ENCODE peak calls at places on chromosomes 3 and 15, in four cellular contexts. U, M, S and V are unnamed samples. For H3K79me2 and H3K4me1, the result is how much of the 10 kb centered on the place peaks cover.

GRCh38 chr15:55800216-55800615 is 57.3 kb upstream of the PRTG start:
- DNase-seq in U (no peak), M (no peak), S (no peak), V (no peak)

GRCh38 chr3:10783360-10784346 is 32.4 kb upstream of the SLC6A11 start:
- DNase-seq in U (peak), M (peak), S (peak), V (no peak)

GRCh38 chr3:58659051-58659675 is 7.4 kb downstream of the FAM3D start:
- DNase-seq in U (peak), M (peak), S (peak), V (no peak)

GRCh38 chr3:47244531-47245100 is 38.0 kb downstream of the KIF9 start:
- DNase-seq in U (no peak), M (no peak), S (peak), V (no peak)

GRCh38 chr3:71560665-71561064 is 22.9 kb downstream of the FOXP1 start:
- DNase-seq in U (no peak), M (no peak), S (no peak), V (no peak)

GRCh38 chr3:65284971-65285370 is 597.2 kb upstream of the ADAMTS9 start:
- DNase-seq in U (no peak), M (no peak), S (no peak), V (no peak)

GRCh38 chr3:14170569-14171159 is 7.7 kb downstream of the XPC start:
- DNase-seq in U (no peak), M (no peak), S (no peak), V (no peak)

GRCh38 chr3:179036226-179036625 is 35.4 kb downstream of the ZMAT3 start:
- DNase-seq in U (no peak), M (no peak), S (peak), V (no peak)

GRCh38 chr3:190721330-190721729 is 141.2 kb downstream of the GMNC start:
- DNase-seq in U (no peak), M (no peak), S (no peak), V (peak)

GRCh38 chr3:151501905-151502615 is 41.2 kb upstream of the IGSF10 start:
- DNase-seq in U (no peak), M (no peak), S (no peak), V (no peak)

GRCh38 chr3:93969443-93969842 is 4.3 kb downstream of the PROS1 start:
- DNase-seq in U (no peak), M (no peak), S (peak), V (no peak)

GRCh38 chr15:69976366-69976994 is 121.2 kb downstream of the TLE3 start:
- DNase-seq in U (peak), M (no peak), S (peak), V (no peak)

GRCh38 chr3:59472541-59472940 is 422.7 kb upstream of the CFAP20DC start:
- DNase-seq in U (no peak), M (no peak), S (no peak), V (no peak)

GRCh38 chr15:72423256-72423655 is 25.2 kb downstream of the TMEM202 start:
- DNase-seq in U (no peak), M (no peak), S (no peak), V (no peak)

GRCh38 chr15:44711089-44711355 is at the start of gene PATL2:
- DNase-seq in U (no peak), M (no peak), S (no peak), V (no peak)

GRCh38 chr3:38114875-38115644 is 21.9 kb downstream of the ACAA1 start:
- DNase-seq in U (no peak), M (no peak), S (no peak), V (no peak)

GRCh38 chr3:63655519-63655918 is 3.0 kb downstream of the SNTN start:
- DNase-seq in U (no peak), M (no peak), S (no peak), V (no peak)

GRCh38 chr3:43755511-43756200 is 64.9 kb downstream of the ABHD5 start:
- DNase-seq in U (no peak), M (no peak), S (no peak), V (no peak)

GRCh38 chr3:43752908-43753307 is 62.2 kb downstream of the ABHD5 start:
- DNase-seq in U (no peak), M (no peak), S (no peak), V (no peak)

GRCh38 chr3:43757613-43758012 is 66.9 kb downstream of the ABHD5 start:
- DNase-seq in U (no peak), M (no peak), S (no peak), V (no peak)

GRCh38 chr3:43754316-43754715 is 63.6 kb downstream of the ABHD5 start:
- DNase-seq in U (no peak), M (no peak), S (no peak), V (no peak)

DNA sequence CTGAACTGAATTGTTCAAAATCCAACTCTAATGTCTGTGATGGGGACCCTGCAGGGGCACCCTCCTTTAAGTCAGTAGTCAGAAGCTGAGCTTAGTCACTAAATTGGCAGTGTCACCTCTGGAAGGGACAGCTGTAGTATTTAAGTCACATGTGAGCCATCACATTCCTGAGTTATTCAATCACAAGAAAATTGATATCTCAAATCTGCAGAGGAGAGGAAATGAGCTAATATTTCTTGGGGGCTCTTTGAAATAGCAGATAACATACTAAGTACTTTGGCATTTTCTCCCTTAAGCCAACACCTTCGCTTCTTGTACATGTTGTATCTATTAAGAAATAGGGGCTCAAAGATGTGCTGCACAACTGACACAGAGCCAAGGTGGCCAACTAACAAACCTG is 63.0 kb downstream of the ABHD5 start:
- DNase-seq in U (no peak), M (no peak), S (no peak), V (no peak)
- H3K79me2 ChIP-seq in U (under half), M (under half), S (under half), V (under half)

GRCh38 chr3:156551746-156552145 is 3.2 kb downstream of the SSR3 start:
- DNase-seq in U (no peak), M (no peak), S (no peak), V (no peak)

GRCh38 chr3:156548041-156548687 is 6.8 kb downstream of the SSR3 start:
- DNase-seq in U (no peak), M (no peak), S (no peak), V (no peak)

GRCh38 chr3:156553705-156554356 is 1.1 kb downstream of the SSR3 start:
- DNase-seq in U (peak), M (no peak), S (no peak), V (no peak)

GRCh38 chr3:156552973-156553372 is 1.9 kb downstream of the SSR3 start:
- DNase-seq in U (no peak), M (no peak), S (no peak), V (no peak)

DNA sequence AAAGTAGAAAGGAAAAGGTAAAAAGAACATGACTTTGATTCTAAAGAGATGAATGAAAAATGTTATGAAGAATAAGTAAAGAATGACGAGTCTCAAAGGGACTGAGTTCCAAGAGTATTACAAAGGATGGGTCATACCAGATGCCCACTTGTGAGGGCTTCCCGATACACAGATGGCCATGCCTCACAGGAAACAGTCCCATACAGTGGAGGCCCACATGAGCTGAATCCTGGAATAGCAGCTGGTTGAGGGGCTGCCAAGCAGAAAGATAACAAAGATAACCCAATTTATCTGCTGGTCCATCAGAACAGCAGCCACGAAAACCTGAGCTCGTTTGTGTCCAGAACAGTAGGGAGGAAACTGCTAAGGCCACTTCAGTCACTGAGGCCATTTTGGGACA is 3.7 kb downstream of the SSR3 start:
- DNase-seq in U (no peak), M (no peak), S (no peak), V (no peak)
- TF ChIP-seq KDM1A in U (no peak), M (no peak), S (no peak), V (no peak)

GRCh38 chr15:40936234-40936708 is 7.1 kb downstream of the DLL4 start:
- DNase-seq in U (no peak), M (no peak), S (no peak), V (no peak)

GRCh38 chr15:40936709-40937666 is 7.8 kb downstream of the DLL4 start:
- DNase-seq in U (peak), M (no peak), S (no peak), V (no peak)

GRCh38 chr15:40937762-40938529 is 8.8 kb downstream of the DLL4 start:
- DNase-seq in U (no peak), M (no peak), S (no peak), V (no peak)

GRCh38 chr15:40939909-40940801 is 11.0 kb downstream of the DLL4 start:
- DNase-seq in U (no peak), M (no peak), S (no peak), V (peak)

GRCh38 chr15:40938530-40938870 is 9.4 kb downstream of the DLL4 start:
- DNase-seq in U (no peak), M (no peak), S (no peak), V (no peak)
- H3K4me1 ChIP-seq in U (half or more), M (under half), S (under half), V (under half)

DNA sequence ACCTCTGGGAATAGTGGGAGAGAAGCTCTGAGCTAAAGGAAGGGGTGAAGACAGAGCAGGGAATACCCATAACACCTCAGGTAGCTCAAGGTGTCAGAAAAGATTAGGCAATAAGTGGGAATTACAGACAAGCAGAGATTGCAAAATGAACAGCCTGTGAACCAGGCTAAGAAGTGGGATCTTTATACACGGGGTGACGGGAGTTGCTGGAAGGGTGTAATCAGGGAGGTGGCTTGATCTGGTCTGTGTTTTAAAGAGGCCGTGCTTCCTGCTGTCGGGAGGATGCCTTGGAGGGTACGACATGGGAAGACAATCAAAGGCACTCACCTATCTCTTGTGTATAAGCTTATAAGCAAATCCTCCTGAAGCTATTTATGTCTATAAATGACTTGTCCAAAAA is 216.3 kb downstream of the CLSTN2 start:
- DNase-seq in U (no peak), M (no peak), S (no peak), V (no peak)
- H3K79me2 ChIP-seq in U (under half), M (under half), S (under half), V (under half)

GRCh38 chr15:31453558-31454318 is 127.1 kb downstream of the KLF13 start:
- DNase-seq in U (no peak), M (no peak), S (no peak), V (no peak)
- TF ChIP-seq KDM1A in U (no peak), M (no peak), S (no peak), V (no peak)

GRCh38 chr15:82919231-82919886 is 33.2 kb downstream of the HOMER2 start:
- DNase-seq in U (peak), M (no peak), S (no peak), V (no peak)

GRCh38 chr15:82918607-82919230 is 33.8 kb downstream of the HOMER2 start:
- DNase-seq in U (no peak), M (no peak), S (no peak), V (no peak)

GRCh38 chr15:82916161-82916952 is 36.2 kb downstream of the HOMER2 start:
- DNase-seq in U (no peak), M (no peak), S (no peak), V (no peak)

GRCh38 chr15:82918162-82918561 is 34.4 kb downstream of the HOMER2 start:
- DNase-seq in U (no peak), M (no peak), S (no peak), V (no peak)

DNA sequence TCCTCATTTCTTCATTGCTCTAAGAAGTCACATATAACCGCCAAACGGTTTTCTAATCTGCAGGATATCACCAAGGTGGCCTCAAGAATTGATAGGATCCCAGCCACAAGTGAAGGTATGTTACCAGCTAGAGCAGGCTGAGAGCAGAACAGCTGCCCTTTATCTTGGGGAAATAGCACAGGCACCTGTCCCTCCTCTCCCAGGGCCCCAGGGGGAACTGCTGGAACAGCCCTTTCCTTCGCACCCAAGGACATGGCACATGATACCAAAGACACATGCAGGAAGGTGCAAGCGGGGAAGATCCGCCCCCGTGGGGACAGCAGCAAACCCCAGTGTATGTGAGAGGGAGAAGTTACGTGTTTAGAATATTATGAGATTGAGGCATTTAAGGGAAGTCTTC is 35.3 kb downstream of the HOMER2 start:
- DNase-seq in U (no peak), M (no peak), S (no peak), V (no peak)
- H3K4me1 ChIP-seq in U (half or more), M (under half), S (under half), V (under half)

DNA sequence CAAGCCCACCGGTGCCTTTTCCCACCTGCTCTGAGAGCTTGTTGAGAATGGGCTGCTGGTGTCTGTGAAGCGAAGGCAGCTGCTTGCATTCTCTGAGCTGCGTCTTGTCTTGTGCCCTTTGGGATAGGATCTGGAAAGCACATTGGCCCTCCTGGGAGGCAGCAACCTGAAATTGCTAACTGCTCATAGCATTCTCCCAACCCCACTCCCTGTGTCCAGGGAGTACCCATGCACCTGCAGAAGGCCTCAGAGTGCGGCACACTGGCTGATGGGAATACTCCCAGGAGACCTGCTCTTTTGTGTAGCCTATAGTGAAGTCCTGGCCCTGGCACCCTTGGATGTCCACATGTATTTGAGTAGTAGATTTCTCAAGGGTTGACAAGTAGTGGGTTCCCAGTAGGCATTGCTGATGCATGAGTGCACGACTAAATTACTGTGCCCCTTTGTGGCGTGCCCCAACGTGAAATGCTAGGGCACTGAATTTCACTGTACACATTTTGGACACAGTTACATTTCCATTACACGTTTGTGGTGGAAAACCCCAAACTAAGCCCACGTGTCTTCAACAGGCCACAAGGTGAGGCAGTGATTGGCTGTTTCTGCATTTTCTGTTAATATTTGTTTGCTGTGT is 3.7 kb downstream of the EPHB1 start:
- DNase-seq in U (no peak), M (no peak), S (no peak), V (peak)
- H3K79me2 ChIP-seq in U (under half), M (under half), S (under half), V (half or more)